ENCODE peak calls at places on chromosomes 2 and 18, in nine cellular contexts. Q, O, T, K, F, J, S, Z and P are unnamed samples.

GRCh38 chr2:129035992-129036391 is 717.3 kb upstream of the HS6ST1 start:
- DNase-seq in Q (no peak), O (no peak), T (no peak), K (no peak), F (no peak), J (no peak), S (no peak), Z (no peak), P (no peak)

GRCh38 chr2:219073413-219074129 is 12.8 kb upstream of the IHH start:
- DNase-seq in Q (peak; percentile 73), O (peak; percentile 61), T (no peak), K (peak; percentile 55), F (peak; percentile 98), J (peak; percentile 12), S (peak; percentile 80), Z (peak; percentile 68), P (peak; percentile 51)

GRCh38 chr2:234564719-234565118 is 67.8 kb upstream of the ARL4C start:
- DNase-seq in Q (no peak), O (no peak), T (no peak), K (no peak), F (no peak), J (no peak), S (no peak), Z (peak; percentile 55), P (no peak)

GRCh38 chr2:240435955-240436625 is 627 bp downstream of the GPC1 start:
- DNase-seq in Q (no peak), O (no peak), T (no peak), K (no peak), F (no peak), J (no peak), S (no peak), Z (peak; percentile 78), P (no peak)

GRCh38 chr18:67862069-67862468 is 345.5 kb upstream of the DSEL start:
- DNase-seq in Q (no peak), O (no peak), T (no peak), K (no peak), F (no peak), J (no peak), S (no peak), Z (no peak), P (no peak)

GRCh38 chr2:206275274-206276160 is 1.1 kb downstream of the ZDBF2 start:
- DNase-seq in Q (peak; percentile 59), O (peak; percentile 52), T (peak; percentile 55), K (no peak), F (peak; percentile 72), J (no peak), S (no peak), Z (peak; percentile 40), P (no peak)

GRCh38 chr18:28728891-28729290 is 552.0 kb upstream of the CDH2 start:
- DNase-seq in Q (no peak), O (no peak), T (no peak), K (no peak), F (no peak), J (no peak), S (no peak), Z (no peak), P (no peak)

GRCh38 chr2:239820836-239821693 is 204.1 kb downstream of the NDUFA10 start:
- DNase-seq in Q (no peak), O (no peak), T (no peak), K (no peak), F (no peak), J (no peak), S (no peak), Z (no peak), P (no peak)

GRCh38 chr2:208296610-208297009 is 30.6 kb downstream of the PIKFYVE start:
- DNase-seq in Q (no peak), O (no peak), T (no peak), K (no peak), F (no peak), J (no peak), S (no peak), Z (no peak), P (no peak)

GRCh38 chr2:120596990-120597594 is 138.6 kb upstream of the GLI2 start:
- DNase-seq in Q (no peak), O (peak; percentile 92), T (no peak), K (no peak), F (no peak), J (no peak), S (no peak), Z (no peak), P (no peak)

GRCh38 chr18:28820353-28820752 is 643.4 kb upstream of the CDH2 start:
- DNase-seq in Q (no peak), O (no peak), T (no peak), K (no peak), F (no peak), J (no peak), S (no peak), Z (no peak), P (no peak)

GRCh38 chr2:186099772-186100171 is 361.2 kb downstream of the FSIP2 start:
- DNase-seq in Q (no peak), O (no peak), T (no peak), K (no peak), F (no peak), J (no peak), S (no peak), Z (no peak), P (no peak)

GRCh38 chr2:222241471-222241870 is 57.3 kb downstream of the PAX3 start:
- DNase-seq in Q (no peak), O (no peak), T (no peak), K (no peak), F (no peak), J (no peak), S (no peak), Z (no peak), P (no peak)

GRCh38 chr18:24060644-24061043 is 46.1 kb downstream of the TTC39C start:
- DNase-seq in Q (no peak), O (no peak), T (no peak), K (no peak), F (no peak), J (no peak), S (peak; percentile 56), Z (no peak), P (no peak)

GRCh38 chr2:84904151-84904550 is 1.3 kb upstream of the TMSB10 start:
- DNase-seq in Q (no peak), O (no peak), T (no peak), K (no peak), F (no peak), J (no peak), S (no peak), Z (no peak), P (no peak)

GRCh38 chr18:3902676-3903075 is 452.7 kb downstream of the TGIF1 start:
- DNase-seq in Q (no peak), O (no peak), T (no peak), K (no peak), F (no peak), J (no peak), S (no peak), Z (no peak), P (no peak)

GRCh38 chr2:43848174-43848573 is 9.4 kb downstream of the ABCG8 start:
- DNase-seq in Q (peak; percentile 66), O (no peak), T (no peak), K (peak; percentile 33), F (no peak), J (peak; percentile 36), S (no peak), Z (peak; percentile 4), P (peak; percentile 10)

GRCh38 chr2:176812376-176812775 is 400.2 kb upstream of the HNRNPA3 start:
- DNase-seq in Q (no peak), O (no peak), T (no peak), K (no peak), F (no peak), J (no peak), S (no peak), Z (no peak), P (no peak)

GRCh38 chr2:218290316-218291261 is 1.7 kb downstream of the TMBIM1 start:
- DNase-seq in Q (no peak), O (no peak), T (peak; percentile 80), K (no peak), F (no peak), J (no peak), S (no peak), Z (no peak), P (no peak)

GRCh38 chr18:44625367-44625766 is 55.3 kb upstream of the SETBP1 start:
- DNase-seq in Q (no peak), O (no peak), T (no peak), K (no peak), F (no peak), J (no peak), S (no peak), Z (no peak), P (no peak)

GRCh38 chr2:202941771-202942170 is 29.7 kb downstream of the CARF start:
- DNase-seq in Q (no peak), O (no peak), T (no peak), K (no peak), F (no peak), J (no peak), S (no peak), Z (no peak), P (no peak)

GRCh38 chr2:7118606-7119503 is 201.6 kb downstream of the RNF144A start:
- DNase-seq in Q (peak; percentile 25), O (no peak), T (no peak), K (no peak), F (peak; percentile 61), J (no peak), S (no peak), Z (peak; percentile 73), P (no peak)

GRCh38 chr2:189412330-189412953 is 28.8 kb upstream of the WDR75 start:
- DNase-seq in Q (peak; percentile 53), O (no peak), T (no peak), K (peak; percentile 24), F (peak; percentile 47), J (no peak), S (peak; percentile 39), Z (peak; percentile 32), P (peak; percentile 14)
- TF ChIP-seq REST in Q (no peak), O (no peak), T (no peak), K (no peak), F (no peak), J (no peak), S (no peak), Z (no peak), P (no peak)

GRCh38 chr2:2107140-2107539 is 223.9 kb downstream of the MYT1L start:
- DNase-seq in Q (no peak), O (no peak), T (no peak), K (no peak), F (no peak), J (no peak), S (no peak), Z (peak; percentile 58), P (no peak)
- TF ChIP-seq REST in Q (no peak), O (no peak), T (no peak), K (no peak), F (no peak), J (no peak), S (no peak), Z (no peak), P (no peak)

DNA sequence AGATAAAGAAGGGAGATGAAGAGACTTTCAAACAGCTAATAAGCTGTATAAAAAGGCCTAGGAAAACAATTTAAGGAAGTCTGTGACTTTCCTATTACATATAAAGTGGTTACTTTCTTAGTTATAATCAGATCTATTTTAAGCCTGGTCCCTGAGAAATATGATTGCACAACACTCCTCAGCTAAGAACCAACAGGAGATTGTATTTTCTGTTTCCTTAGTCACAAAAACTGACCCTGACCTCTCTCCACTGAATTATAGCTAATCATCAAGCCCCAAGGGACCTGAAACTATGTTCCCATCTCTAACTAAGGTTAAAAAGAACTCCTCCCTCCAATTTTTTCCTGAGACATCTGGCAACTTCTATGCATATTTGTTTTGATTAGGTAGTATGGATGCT is 106.9 kb downstream of the ROCK1 start:
- DNase-seq in Q (peak; percentile 4), O (peak; percentile 58), T (no peak), K (no peak), F (no peak), J (no peak), S (no peak), Z (no peak), P (no peak)
- TF ChIP-seq REST in Q (no peak), O (no peak), T (no peak), K (no peak), F (no peak), J (no peak), S (no peak), Z (no peak), P (no peak)

GRCh38 chr18:79387214-79387613 is 8.5 kb upstream of the NFATC1 start:
- DNase-seq in Q (no peak), O (no peak), T (no peak), K (no peak), F (no peak), J (no peak), S (no peak), Z (no peak), P (no peak)
- TF ChIP-seq REST in Q (no peak), O (no peak), T (no peak), K (no peak), F (no peak), J (no peak), S (no peak), Z (no peak), P (no peak)